ENCODE peak calls at places on chromosomes 12 and 14, in five cellular contexts. One of them, this sample, is unnamed.

GRCh38 chr14:69088523-69089445 is 64.1 kb downstream of the DCAF5 start:
- DNase-seq in stimulated activated effector memory CD8-positive, alpha-beta T cell treated with anti-CD3 and anti-CD28 coated beads, Interleukin-12 subunit alpha, Interleukin-12 subunit beta, amount 100 ng/mL, for 72 hours: no peak
- DNase-seq in activated B cell treated with CpG ODN at 0.5 μM for 24 hours: no peak
- DNase-seq in cardiac muscle cell: peak; percentile 50
- DNase-seq in cerebellar cortex: no peak
- DNase-seq in this sample: no peak

GRCh38 chr12:132502149-132502881 is 12.4 kb downstream of the FBRSL1 start:
- DNase-seq in stimulated activated effector memory CD8-positive, alpha-beta T cell treated with anti-CD3 and anti-CD28 coated beads, Interleukin-12 subunit alpha, Interleukin-12 subunit beta, amount 100 ng/mL, for 72 hours: no peak
- DNase-seq in cerebellar cortex: no peak
- DNase-seq in cardiac muscle cell: no peak
- DNase-seq in activated B cell treated with CpG ODN at 0.5 μM for 24 hours: no peak
- DNase-seq in this sample: no peak

GRCh38 chr12:12925383-12925782 is 26.6 kb downstream of the GPRC5D start:
- DNase-seq in activated B cell treated with CpG ODN at 0.5 μM for 24 hours: no peak
- DNase-seq in stimulated activated effector memory CD8-positive, alpha-beta T cell treated with anti-CD3 and anti-CD28 coated beads, Interleukin-12 subunit alpha, Interleukin-12 subunit beta, amount 100 ng/mL, for 72 hours: no peak
- DNase-seq in cerebellar cortex: no peak
- DNase-seq in cardiac muscle cell: peak; percentile 47
- DNase-seq in this sample: no peak

GRCh38 chr12:47184813-47185212 is 105.1 kb upstream of the AMIGO2 start:
- DNase-seq in stimulated activated effector memory CD8-positive, alpha-beta T cell treated with anti-CD3 and anti-CD28 coated beads, Interleukin-12 subunit alpha, Interleukin-12 subunit beta, amount 100 ng/mL, for 72 hours: no peak
- DNase-seq in cardiac muscle cell: no peak
- DNase-seq in cerebellar cortex: peak; percentile 60
- DNase-seq in activated B cell treated with CpG ODN at 0.5 μM for 24 hours: no peak
- DNase-seq in this sample: no peak

GRCh38 chr14:60184597-60185555 is 19.7 kb upstream of the DHRS7 start:
- DNase-seq in stimulated activated effector memory CD8-positive, alpha-beta T cell treated with anti-CD3 and anti-CD28 coated beads, Interleukin-12 subunit alpha, Interleukin-12 subunit beta, amount 100 ng/mL, for 72 hours: no peak
- DNase-seq in activated B cell treated with CpG ODN at 0.5 μM for 24 hours: no peak
- DNase-seq in cardiac muscle cell: peak; percentile 14
- DNase-seq in cerebellar cortex: no peak
- DNase-seq in this sample: no peak

GRCh38 chr14:75467763-75468162 is 39.9 kb downstream of the JDP2 start:
- DNase-seq in stimulated activated effector memory CD8-positive, alpha-beta T cell treated with anti-CD3 and anti-CD28 coated beads, Interleukin-12 subunit alpha, Interleukin-12 subunit beta, amount 100 ng/mL, for 72 hours: no peak
- DNase-seq in cardiac muscle cell: no peak
- DNase-seq in cerebellar cortex: no peak
- DNase-seq in activated B cell treated with CpG ODN at 0.5 μM for 24 hours: no peak
- DNase-seq in this sample: no peak

GRCh38 chr14:50320279-50320678 is 8.2 kb downstream of the DMAC2L start:
- DNase-seq in cardiac muscle cell: peak; percentile 49
- DNase-seq in cerebellar cortex: no peak
- DNase-seq in activated B cell treated with CpG ODN at 0.5 μM for 24 hours: no peak
- DNase-seq in stimulated activated effector memory CD8-positive, alpha-beta T cell treated with anti-CD3 and anti-CD28 coated beads, Interleukin-12 subunit alpha, Interleukin-12 subunit beta, amount 100 ng/mL, for 72 hours: no peak
- DNase-seq in this sample: no peak

GRCh38 chr12:31521972-31522371 is 69.0 kb downstream of the DENND5B start:
- DNase-seq in cardiac muscle cell: no peak
- DNase-seq in stimulated activated effector memory CD8-positive, alpha-beta T cell treated with anti-CD3 and anti-CD28 coated beads, Interleukin-12 subunit alpha, Interleukin-12 subunit beta, amount 100 ng/mL, for 72 hours: no peak
- DNase-seq in activated B cell treated with CpG ODN at 0.5 μM for 24 hours: no peak
- DNase-seq in cerebellar cortex: no peak
- DNase-seq in this sample: no peak

GRCh38 chr12:48002179-48002601 is 2.1 kb downstream of the COL2A1 start:
- DNase-seq in cerebellar cortex: no peak
- DNase-seq in cardiac muscle cell: no peak
- DNase-seq in activated B cell treated with CpG ODN at 0.5 μM for 24 hours: no peak
- DNase-seq in stimulated activated effector memory CD8-positive, alpha-beta T cell treated with anti-CD3 and anti-CD28 coated beads, Interleukin-12 subunit alpha, Interleukin-12 subunit beta, amount 100 ng/mL, for 72 hours: no peak
- DNase-seq in this sample: no peak

GRCh38 chr12:63075376-63076000 is 75.5 kb downstream of the AVPR1A start:
- DNase-seq in activated B cell treated with CpG ODN at 0.5 μM for 24 hours: no peak
- DNase-seq in cerebellar cortex: no peak
- DNase-seq in stimulated activated effector memory CD8-positive, alpha-beta T cell treated with anti-CD3 and anti-CD28 coated beads, Interleukin-12 subunit alpha, Interleukin-12 subunit beta, amount 100 ng/mL, for 72 hours: no peak
- DNase-seq in cardiac muscle cell: no peak
- DNase-seq in this sample: no peak

GRCh38 chr12:57543666-57544065 is 3.3 kb downstream of the DCTN2 start:
- DNase-seq in stimulated activated effector memory CD8-positive, alpha-beta T cell treated with anti-CD3 and anti-CD28 coated beads, Interleukin-12 subunit alpha, Interleukin-12 subunit beta, amount 100 ng/mL, for 72 hours: no peak
- DNase-seq in cerebellar cortex: no peak
- DNase-seq in activated B cell treated with CpG ODN at 0.5 μM for 24 hours: no peak
- DNase-seq in cardiac muscle cell: no peak
- DNase-seq in this sample: no peak

GRCh38 chr12:105574056-105574715 is 243.7 kb downstream of the C12orf75 start:
- DNase-seq in cerebellar cortex: no peak
- DNase-seq in cardiac muscle cell: peak; percentile 7
- DNase-seq in stimulated activated effector memory CD8-positive, alpha-beta T cell treated with anti-CD3 and anti-CD28 coated beads, Interleukin-12 subunit alpha, Interleukin-12 subunit beta, amount 100 ng/mL, for 72 hours: no peak
- DNase-seq in activated B cell treated with CpG ODN at 0.5 μM for 24 hours: no peak
- DNase-seq in this sample: no peak

GRCh38 chr12:132399092-132400010 is 70.0 kb upstream of the GALNT9 start:
- DNase-seq in activated B cell treated with CpG ODN at 0.5 μM for 24 hours: no peak
- DNase-seq in cerebellar cortex: no peak
- DNase-seq in stimulated activated effector memory CD8-positive, alpha-beta T cell treated with anti-CD3 and anti-CD28 coated beads, Interleukin-12 subunit alpha, Interleukin-12 subunit beta, amount 100 ng/mL, for 72 hours: no peak
- DNase-seq in cardiac muscle cell: no peak
- DNase-seq in this sample: no peak

GRCh38 chr14:99561827-99562226 is 42.2 kb downstream of the CCDC85C start:
- DNase-seq in activated B cell treated with CpG ODN at 0.5 μM for 24 hours: no peak
- DNase-seq in cardiac muscle cell: no peak
- DNase-seq in stimulated activated effector memory CD8-positive, alpha-beta T cell treated with anti-CD3 and anti-CD28 coated beads, Interleukin-12 subunit alpha, Interleukin-12 subunit beta, amount 100 ng/mL, for 72 hours: no peak
- DNase-seq in cerebellar cortex: no peak
- DNase-seq in this sample: no peak

GRCh38 chr12:56723889-56724659 is 1.0 kb downstream of the NACA start:
- DNase-seq in stimulated activated effector memory CD8-positive, alpha-beta T cell treated with anti-CD3 and anti-CD28 coated beads, Interleukin-12 subunit alpha, Interleukin-12 subunit beta, amount 100 ng/mL, for 72 hours: no peak
- DNase-seq in activated B cell treated with CpG ODN at 0.5 μM for 24 hours: no peak
- DNase-seq in cardiac muscle cell: peak; percentile 86
- DNase-seq in cerebellar cortex: no peak
- DNase-seq in this sample: no peak

GRCh38 chr12:14113031-14113430 is 131.6 kb upstream of the GRIN2B start:
- DNase-seq in cerebellar cortex: no peak
- DNase-seq in cardiac muscle cell: no peak
- DNase-seq in activated B cell treated with CpG ODN at 0.5 μM for 24 hours: no peak
- DNase-seq in stimulated activated effector memory CD8-positive, alpha-beta T cell treated with anti-CD3 and anti-CD28 coated beads, Interleukin-12 subunit alpha, Interleukin-12 subunit beta, amount 100 ng/mL, for 72 hours: no peak
- DNase-seq in this sample: no peak